ENCODE peak calls at places on chromosomes 7 and 10, in nine cellular contexts. B, Q, H, E, T, X, V, O and C are unnamed samples.

GRCh38 chr7:139916717-139917395 is 87.8 kb downstream of the TBXAS1 start:
- DNase-seq in B (peak), Q (no peak), H (no peak), E (no peak), T (no peak), X (no peak), V (peak), O (no peak), C (no peak)

GRCh38 chr10:90167174-90168064 is 466.0 kb downstream of the KIF20B start:
- DNase-seq in B (no peak), Q (no peak), H (no peak), E (no peak), T (peak), X (no peak), V (no peak), O (no peak), C (no peak)

GRCh38 chr7:94206295-94206694 is 188.4 kb upstream of the COL1A2 start:
- DNase-seq in B (no peak), Q (no peak), H (no peak), E (no peak), T (peak), X (no peak), V (no peak), O (no peak), C (no peak)

GRCh38 chr7:30812676-30813075 is 41.5 kb downstream of the MINDY4 start:
- DNase-seq in B (no peak), Q (no peak), H (no peak), E (no peak), T (no peak), X (no peak), V (no peak), O (no peak), C (no peak)

GRCh38 chr7:121329460-121330052 is 756 bp downstream of the WNT16 start:
- DNase-seq in B (no peak), Q (peak), H (peak), E (peak), T (no peak), X (peak), V (peak), O (no peak), C (no peak)

GRCh38 chr7:156993021-156993924 is 17.2 kb downstream of the MNX1 start:
- DNase-seq in B (no peak), Q (no peak), H (no peak), E (no peak), T (no peak), X (no peak), V (no peak), O (no peak), C (no peak)

GRCh38 chr7:143395187-143396149 is 13.2 kb downstream of the EPHA1 start:
- DNase-seq in B (no peak), Q (no peak), H (no peak), E (no peak), T (peak), X (no peak), V (no peak), O (no peak), C (no peak)

GRCh38 chr7:16564909-16565426 is 38.3 kb downstream of the LRRC72 start:
- DNase-seq in B (no peak), Q (peak), H (peak), E (no peak), T (peak), X (peak), V (peak), O (peak), C (peak)